ENCODE peak calls at places on chromosomes 12 and 14, in four cellular contexts. G is pancreas; R is activated CD8-positive, alpha-beta memory T cell treated with anti-CD3 and anti-CD28 coated beads for 1 hour; Q is mucosa of gallbladder. N is an unnamed sample.

GRCh38 chr14:70955543-70956480 is 48.6 kb downstream of the PCNX1 start:
- DNase-seq in G (no peak), R (no peak), Q (no peak), N (peak)

GRCh38 chr12:129771238-129771637 is 132.6 kb downstream of the TMEM132D start:
- DNase-seq in Q (no peak), G (no peak), R (no peak), N (no peak)

GRCh38 chr12:27344246-27344645 is 11.6 kb downstream of the BMAL2 start:
- DNase-seq in R (no peak), G (no peak), Q (no peak), N (no peak)

GRCh38 chr14:23559010-23559920 is 3.2 kb downstream of the THTPA start:
- DNase-seq in R (peak), Q (no peak), G (peak), N (peak)

GRCh38 chr12:49984960-49985359 is 12.2 kb downstream of the AQP6 start:
- DNase-seq in G (no peak), R (no peak), Q (no peak), N (no peak)

GRCh38 chr14:61470261-61470953 is 149.0 kb downstream of the PRKCH start:
- DNase-seq in G (no peak), R (no peak), Q (no peak), N (peak)

GRCh38 chr12:51475543-51475942 is 50.9 kb downstream of the SLC4A8 start:
- DNase-seq in Q (no peak), R (no peak), G (no peak), N (no peak)

GRCh38 chr14:105929327-105930081 is 403.1 kb downstream of the TMEM121 start:
- DNase-seq in R (no peak), Q (no peak), G (peak), N (no peak)

GRCh38 chr12:65634626-65635331 is 189.5 kb upstream of the HMGA2 start:
- DNase-seq in G (no peak), Q (no peak), R (no peak), N (no peak)

GRCh38 chr14:21867541-21867940 is 193.9 kb upstream of the OR4E1 start:
- DNase-seq in Q (no peak), R (no peak), G (no peak), N (no peak)